ENCODE peak calls at places on chromosomes 3 and 15, in six cellular contexts. H is AG10803, X is WTC11, D is IMR-90, C is omental fat pad, B is AG09309. M is an unnamed sample.
A peak's percentile ranks its signal among the peaks of the same experiment; 100 is the strongest.

GRCh38 chr3:29153811-29154210 is 127.1 kb upstream of the RBMS3 start:
- DNase-seq in X (no peak), D (no peak), B (peak; percentile 11), C (no peak), H (peak; percentile 43), M (no peak)

GRCh38 chr15:87365221-87365620 is 891.3 kb downstream of the NTRK3 start:
- DNase-seq in X (no peak), B (peak; percentile 38), C (no peak), D (peak; percentile 69), H (peak; percentile 85), M (no peak)

GRCh38 chr3:13139471-13140065 is 66.3 kb upstream of the IQSEC1 start:
- DNase-seq in C (no peak), X (no peak), H (no peak), B (no peak), D (no peak), M (no peak)

GRCh38 chr3:159236306-159236705 is 434.5 kb downstream of the MFSD1 start:
- DNase-seq in D (no peak), X (no peak), B (no peak), C (no peak), H (peak; percentile 46), M (no peak)

GRCh38 chr15:54150255-54150654 is 172.0 kb downstream of the UNC13C start:
- DNase-seq in X (no peak), D (peak; percentile 65), B (no peak), H (no peak), C (no peak), M (no peak)

GRCh38 chr15:97968380-97968779 is 7.9 kb downstream of the ARRDC4 start:
- DNase-seq in C (no peak), X (no peak), H (peak; percentile 98), B (peak; percentile 87), D (peak; percentile 90), M (no peak)

GRCh38 chr15:37095993-37096877 is 4.1 kb downstream of the MEIS2 start:
- DNase-seq in X (peak; percentile 50), D (no peak), H (no peak), C (no peak), B (no peak), M (peak; percentile 39)

GRCh38 chr15:61916104-61916503 is 144.1 kb downstream of the VPS13C start:
- DNase-seq in B (no peak), H (peak; percentile 76), D (peak; percentile 35), C (no peak), X (no peak), M (no peak)

GRCh38 chr3:142595581-142595950 is 627 bp upstream of the PLS1 start:
- DNase-seq in B (peak; percentile 28), D (peak; percentile 86), X (no peak), C (no peak), H (peak; percentile 79), M (no peak)

GRCh38 chr3:195080125-195080524 is 190.8 kb downstream of the XXYLT1 start:
- DNase-seq in D (no peak), C (no peak), X (no peak), B (no peak), H (no peak), M (no peak)

GRCh38 chr15:92663250-92663951 is 7.8 kb upstream of the FAM174B start:
- DNase-seq in C (no peak), D (no peak), H (no peak), X (no peak), B (no peak), M (no peak)

GRCh38 chr3:197890693-197891092 is 59.3 kb upstream of the RPL35A start:
- DNase-seq in H (no peak), X (no peak), B (no peak), C (no peak), D (no peak), M (no peak)

GRCh38 chr3:72082121-72082715 is 297.3 kb upstream of the PROK2 start:
- DNase-seq in B (peak; percentile 17), D (no peak), H (peak; percentile 66), X (no peak), C (no peak), M (no peak)

GRCh38 chr15:83913034-83913632 is 259.2 kb downstream of the ADAMTSL3 start:
- DNase-seq in X (no peak), D (no peak), C (no peak), H (no peak), B (no peak), M (no peak)

GRCh38 chr3:131216801-131217200 is 164.8 kb upstream of the NUDT16 start:
- DNase-seq in H (peak; percentile 50), C (no peak), X (no peak), D (peak; percentile 50), B (no peak), M (no peak)

GRCh38 chr15:84955089-84955848 is 26.4 kb upstream of the PDE8A start:
- DNase-seq in C (peak; percentile 57), D (peak; percentile 78), X (peak; percentile 70), H (peak; percentile 69), B (peak; percentile 41), M (no peak)

DNA sequence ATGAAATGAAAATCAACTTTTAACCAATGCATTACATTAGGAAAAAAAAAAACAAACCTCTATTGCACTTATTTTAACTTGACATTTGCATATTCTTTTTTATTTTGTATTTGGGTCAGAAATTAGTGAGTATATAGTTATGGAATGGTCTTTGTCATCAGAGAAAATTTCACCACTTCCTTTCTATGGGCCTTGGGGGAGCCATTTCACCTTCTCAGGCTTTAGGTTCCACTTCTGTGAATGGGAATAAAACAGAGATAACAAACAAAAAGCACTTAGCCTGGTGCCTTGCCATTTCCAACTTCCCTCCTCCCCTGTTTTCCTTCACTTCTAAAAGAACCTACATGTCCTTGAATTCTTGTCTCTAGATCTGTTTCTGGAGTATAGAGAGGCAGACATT is 168.0 kb upstream of the STT3B start:
- DNase-seq in H (peak; percentile 62), B (peak; percentile 10), X (no peak), D (peak; percentile 75), C (no peak), M (no peak)
- TF ChIP-seq CTCF in H (peak; percentile 39), B (peak; percentile 28), X (no peak), D (peak; percentile 36), C (no peak), M (no peak)

DNA sequence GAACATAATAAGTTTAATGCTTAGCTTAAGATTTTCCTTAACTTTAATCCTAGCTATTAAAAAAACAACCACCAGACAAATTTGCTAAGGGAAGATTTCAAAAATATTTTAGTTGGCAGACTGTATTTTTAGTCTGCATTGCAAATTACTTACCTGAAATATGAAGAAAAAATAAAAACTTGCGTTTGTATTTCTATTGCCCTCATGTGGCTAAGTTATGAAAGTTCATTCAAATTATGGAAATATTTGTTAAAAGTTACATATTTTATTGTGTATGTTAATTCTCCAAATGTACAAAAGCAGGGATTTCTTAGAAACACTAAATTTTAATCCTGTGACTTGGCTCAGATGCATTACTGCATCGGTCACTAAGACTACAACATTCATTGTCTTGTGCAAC is 15.0 kb downstream of the GTF2A2 start:
- DNase-seq in B (no peak), H (no peak), D (no peak), X (no peak), C (no peak), M (no peak)
- TF ChIP-seq CTCF in B (no peak), H (peak; percentile 19), D (no peak), X (no peak), C (no peak), M (peak; percentile 40)

GRCh38 chr3:105353485-105354161 is 13.1 kb upstream of the ALCAM start:
- DNase-seq in X (peak; percentile 38), D (peak; percentile 64), H (no peak), B (no peak), C (no peak), M (peak; percentile 51)
- TF ChIP-seq CTCF in X (no peak), D (no peak), H (no peak), B (no peak), C (no peak), M (no peak)

GRCh38 chr15:31031471-31032064 is 40.1 kb upstream of the MTMR10 start:
- DNase-seq in D (peak; percentile 72), C (no peak), B (no peak), X (no peak), H (peak; percentile 57), M (no peak)

GRCh38 chr15:31032959-31033358 is 41.5 kb upstream of the MTMR10 start:
- DNase-seq in H (peak; percentile 93), X (no peak), D (peak; percentile 76), B (peak; percentile 86), C (no peak), M (no peak)

GRCh38 chr15:31035610-31036009 is 44.2 kb upstream of the MTMR10 start:
- DNase-seq in D (no peak), B (no peak), X (no peak), H (no peak), C (no peak), M (no peak)

GRCh38 chr15:31036783-31037182 is 45.4 kb upstream of the MTMR10 start:
- DNase-seq in C (no peak), D (no peak), X (no peak), H (no peak), B (no peak), M (no peak)

DNA sequence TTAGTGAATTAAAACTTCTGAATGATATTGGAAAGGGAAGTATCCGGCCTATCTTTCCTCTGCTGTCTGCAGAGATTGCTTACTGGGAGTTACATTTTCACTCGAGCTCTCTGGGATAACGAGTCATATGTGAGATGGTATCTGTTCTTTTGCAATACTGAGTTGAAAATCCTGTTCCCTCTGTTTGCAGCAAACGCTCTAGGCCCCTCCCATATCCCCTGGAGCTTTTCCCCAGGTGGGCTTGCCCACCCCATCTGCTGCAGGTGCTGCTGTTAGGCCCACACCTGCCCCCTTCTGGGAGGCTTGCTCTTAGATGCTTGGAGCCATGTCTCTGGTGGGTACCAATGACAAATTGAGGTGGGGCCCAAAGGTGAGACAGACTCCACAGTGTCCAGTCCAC is 42.7 kb upstream of the MTMR10 start:
- DNase-seq in H (peak; percentile 53), C (no peak), B (no peak), X (no peak), D (peak; percentile 48), M (no peak)
- TF ChIP-seq CTCF in H (no peak), C (no peak), B (no peak), X (no peak), D (no peak), M (no peak)